ENCODE peak calls at places on chromosomes 6 and 20, in ten cellular contexts. W is neural progenitor cell; E is hepatocyte; F is HCT116; T is upper lobe of right lung; H is dorsolateral prefrontal cortex; Z is brain microvascular endothelial cell; X is RWPE2; Y is naive thymus-derived CD4-positive, alpha-beta T cell; L is CD4-positive, CD25-positive, alpha-beta regulatory T cell. V is an unnamed sample.

GRCh38 chr6:142443102-142443501 is 141.3 kb downstream of the ADGRG6 start:
- DNase-seq in L (no peak), H (no peak), Y (no peak), W (no peak), F (no peak), X (no peak), T (no peak), Z (no peak), E (no peak), V (no peak)

GRCh38 chr20:24676978-24677370 is 207.5 kb downstream of the SYNDIG1 start:
- DNase-seq in X (peak), H (no peak), W (no peak), F (no peak), Z (no peak), L (no peak), T (peak), Y (no peak), E (no peak), V (no peak)

GRCh38 chr20:61933951-61934715 is 131.5 kb downstream of the TAF4 start:
- DNase-seq in H (no peak), Y (no peak), X (peak), T (peak), Z (no peak), L (no peak), E (no peak), F (no peak), W (peak), V (no peak)

GRCh38 chr6:141956046-141956761 is 176.5 kb upstream of the GJE1 start:
- DNase-seq in E (peak), H (peak), Z (peak), W (no peak), X (no peak), F (no peak), Y (no peak), T (no peak), L (no peak), V (peak)

GRCh38 chr20:25197173-25197869 is 1.8 kb downstream of the ENTPD6 start:
- DNase-seq in Z (no peak), W (no peak), H (no peak), T (no peak), Y (peak), X (no peak), L (peak), F (no peak), E (no peak), V (peak)

GRCh38 chr20:33793011-33793931 is 17.9 kb upstream of the CHMP4B start:
- DNase-seq in L (peak), E (no peak), T (no peak), X (no peak), F (no peak), W (no peak), H (no peak), Y (no peak), Z (no peak), V (peak)

GRCh38 chr6:119614138-119614537 is 264.6 kb upstream of the MAN1A1 start:
- DNase-seq in W (no peak), X (no peak), Y (no peak), L (no peak), T (no peak), Z (no peak), H (no peak), F (no peak), E (no peak), V (no peak)

GRCh38 chr20:54011352-54011751 is 59.0 kb downstream of the BCAS1 start:
- DNase-seq in E (no peak), L (no peak), Y (no peak), T (no peak), W (no peak), F (no peak), H (no peak), Z (no peak), X (no peak), V (no peak)

GRCh38 chr6:82040405-82041221 is 206.9 kb downstream of the IBTK start:
- DNase-seq in T (no peak), E (peak), W (peak), H (peak), Y (no peak), L (peak), Z (peak), X (no peak), F (peak), V (peak)

GRCh38 chr20:53922901-53923314 is 147.5 kb downstream of the BCAS1 start:
- DNase-seq in Y (no peak), X (no peak), E (no peak), H (no peak), Z (no peak), W (no peak), L (no peak), T (no peak), F (no peak), V (no peak)

GRCh38 chr6:46302816-46303215 is 132.0 kb upstream of the ENPP5 start:
- DNase-seq in X (no peak), W (no peak), L (no peak), Y (no peak), T (no peak), Z (no peak), E (no peak), F (no peak), H (no peak), V (no peak)

GRCh38 chr20:1086273-1087213 is 31.9 kb upstream of the PSMF1 start:
- DNase-seq in F (no peak), W (peak), H (no peak), E (no peak), Y (no peak), L (no peak), T (no peak), X (no peak), Z (no peak), V (no peak)

GRCh38 chr20:25018425-25018824 is 25.9 kb upstream of the APMAP start:
- DNase-seq in F (no peak), Y (no peak), T (peak), Z (no peak), H (no peak), X (peak), W (no peak), L (no peak), E (no peak), V (no peak)

GRCh38 chr6:6771224-6771915 is 182.8 kb downstream of the LY86 start:
- DNase-seq in W (no peak), X (no peak), H (no peak), Z (no peak), F (no peak), L (no peak), E (no peak), Y (no peak), T (no peak), V (peak)

GRCh38 chr6:42276008-42276890 is 58.6 kb upstream of the MRPS10 start:
- DNase-seq in X (no peak), T (no peak), F (no peak), Z (peak), Y (no peak), H (no peak), L (no peak), W (no peak), E (peak), V (no peak)

GRCh38 chr6:26158581-26159416 is 71.6 kb downstream of the HFE start:
- DNase-seq in T (peak), X (no peak), W (no peak), F (no peak), Z (peak), E (peak), H (peak), L (peak), Y (peak), V (peak)

GRCh38 chr6:80523531-80523970 is 417.1 kb downstream of the BCKDHB start:
- DNase-seq in E (peak), W (peak), Z (no peak), T (no peak), Y (no peak), L (no peak), F (no peak), X (no peak), H (no peak), V (no peak)

GRCh38 chr6:26358511-26358981 is 6.5 kb upstream of the BTN3A2 start:
- DNase-seq in E (no peak), W (no peak), X (no peak), F (no peak), Z (no peak), T (no peak), H (no peak), Y (no peak), L (peak), V (no peak)

DNA sequence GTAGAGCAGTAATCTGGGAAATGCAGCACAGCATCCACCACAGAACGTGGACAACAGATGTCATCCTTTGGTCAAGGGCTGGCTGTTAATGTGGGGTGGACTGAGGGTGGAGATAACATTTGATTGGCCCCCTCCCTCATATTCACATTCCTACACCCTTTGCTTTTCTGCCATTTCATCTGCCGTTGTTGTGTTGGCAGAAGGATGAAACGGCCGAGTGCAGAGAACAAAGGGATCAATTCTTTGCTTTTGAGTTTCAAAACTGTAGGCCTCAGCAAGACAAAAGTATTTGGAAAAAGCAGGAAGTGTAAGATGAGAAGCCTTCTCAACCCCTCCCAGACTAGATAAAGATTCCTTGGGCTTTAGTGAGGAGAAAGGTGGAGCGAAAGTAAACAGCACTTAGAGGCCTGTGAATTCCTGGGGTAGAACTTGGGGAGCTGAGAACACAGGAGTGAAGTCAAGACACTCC is 74.2 kb upstream of the PHIP start:
- DNase-seq in Z (no peak), E (peak), T (no peak), X (no peak), F (no peak), L (no peak), W (peak), Y (no peak), H (no peak), V (peak)
- H3K4me3 ChIP-seq in Z (no peak), E (no peak), T (no peak), X (no peak), F (no peak), L (no peak), W (no peak), Y (no peak), H (no peak), V (no peak)

DNA sequence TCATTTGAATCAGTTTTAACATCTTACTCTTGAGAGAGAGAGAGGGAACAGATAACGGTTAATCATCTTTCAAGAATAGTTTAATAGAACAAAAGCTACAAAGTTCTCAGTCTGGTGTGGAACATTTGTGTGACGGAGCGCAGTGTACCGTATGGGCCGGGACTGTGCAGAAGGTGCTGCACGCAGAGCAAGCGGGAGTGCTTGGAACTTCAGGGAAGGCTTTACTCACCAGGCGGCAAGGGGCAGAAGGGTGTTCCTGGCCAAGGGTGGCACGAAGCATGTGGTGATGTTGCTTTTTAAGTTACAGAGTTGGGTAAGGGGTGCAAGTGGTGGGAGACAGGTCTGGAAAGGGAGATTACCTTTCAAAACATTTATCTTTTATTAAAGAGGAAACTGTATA is 95.7 kb downstream of the TULP4 start:
- DNase-seq in T (no peak), W (no peak), Z (no peak), L (no peak), H (no peak), Y (no peak), F (no peak), E (no peak), X (no peak), V (no peak)
- H3K4me3 ChIP-seq in T (no peak), W (no peak), Z (no peak), L (no peak), H (no peak), Y (no peak), F (no peak), E (no peak), X (no peak), V (no peak)

GRCh38 chr6:32519910-32520258 is 10.2 kb downstream of the HLA-DRB5 start:
- DNase-seq in H (no peak), X (no peak), L (no peak), Z (no peak), W (no peak), T (no peak), F (no peak), Y (no peak), E (no peak), V (no peak)
- H3K4me3 ChIP-seq in H (no peak), X (no peak), L (no peak), Z (no peak), W (no peak), T (no peak), F (no peak), Y (no peak), E (no peak), V (no peak)

GRCh38 chr6:129575378-129576118 is 134.4 kb downstream of the ARHGAP18 start:
- DNase-seq in F (peak), L (no peak), E (peak), X (no peak), H (no peak), Y (peak), T (no peak), Z (peak), W (peak), V (peak)
- H3K4me3 ChIP-seq in F (no peak), L (peak), E (no peak), X (no peak), H (peak), Y (no peak), T (peak), Z (no peak), W (no peak), V (peak)

DNA sequence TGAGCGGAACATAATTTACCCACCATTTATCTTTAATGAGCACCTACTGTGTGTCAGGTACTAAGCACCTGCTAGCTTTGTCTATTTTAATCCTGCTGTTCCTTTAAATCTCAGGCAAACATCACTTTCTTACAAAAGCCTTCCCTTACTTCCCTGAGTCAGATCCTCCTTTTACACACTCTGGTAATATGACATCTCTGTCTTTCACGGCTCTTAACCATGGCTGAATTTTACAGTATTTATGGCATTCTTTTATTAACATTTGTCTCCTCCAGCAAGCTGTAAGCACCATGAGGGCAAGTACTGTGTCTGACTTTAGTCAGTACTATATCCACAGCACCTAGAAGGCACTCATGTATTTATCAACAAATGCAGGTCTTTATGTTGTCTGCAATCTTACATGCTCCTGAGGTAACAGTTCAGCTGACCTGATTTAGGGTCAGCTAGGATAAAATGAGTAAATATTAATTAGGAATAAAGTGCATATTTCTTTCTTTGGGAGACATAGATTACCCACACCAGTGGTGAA is 33.7 kb upstream of the HBS1L start:
- DNase-seq in H (no peak), W (no peak), Z (no peak), F (no peak), X (no peak), Y (no peak), E (no peak), T (no peak), L (peak), V (no peak)
- H3K4me3 ChIP-seq in H (no peak), W (no peak), Z (no peak), F (no peak), X (no peak), Y (peak), E (no peak), T (no peak), L (peak), V (no peak)

DNA sequence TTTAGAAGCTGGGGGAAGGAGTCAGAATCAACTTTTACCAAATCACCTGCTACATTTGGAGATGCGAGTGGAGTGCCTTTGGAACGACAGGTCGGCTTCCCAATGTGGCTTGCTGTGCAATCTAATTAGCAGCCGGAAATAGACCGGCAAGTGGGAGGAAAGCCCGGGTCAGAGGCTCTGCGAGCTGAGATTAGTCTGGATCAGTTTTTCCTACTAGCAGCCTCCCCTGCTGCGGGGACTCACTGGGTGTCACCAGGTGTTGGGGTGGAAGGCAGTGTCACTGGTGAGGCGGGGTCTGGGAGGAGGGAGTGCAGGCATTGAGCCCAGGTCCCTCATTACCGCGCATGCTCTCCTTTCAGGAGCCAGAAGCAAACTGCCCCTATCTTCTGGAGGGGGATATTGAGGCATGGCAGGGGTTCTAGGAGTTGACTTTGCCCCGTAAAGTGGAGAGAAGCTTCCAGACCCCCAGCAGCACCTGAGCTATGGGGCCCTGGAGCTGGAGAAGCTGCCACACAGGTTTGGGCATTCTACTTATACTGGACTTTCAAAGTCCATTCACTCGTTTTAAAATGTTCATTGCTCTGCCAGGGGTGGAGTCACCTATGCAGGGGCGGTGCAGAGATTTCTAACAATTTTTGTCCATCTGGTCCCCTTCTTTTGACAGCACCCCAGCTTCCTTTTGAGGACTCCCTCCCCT is 11.1 kb downstream of the SULF2 start:
- DNase-seq in E (peak), H (no peak), T (no peak), F (no peak), Z (no peak), L (no peak), Y (no peak), X (no peak), W (peak), V (no peak)
- H3K4me3 ChIP-seq in E (no peak), H (no peak), T (no peak), F (no peak), Z (no peak), L (no peak), Y (no peak), X (no peak), W (no peak), V (no peak)

DNA sequence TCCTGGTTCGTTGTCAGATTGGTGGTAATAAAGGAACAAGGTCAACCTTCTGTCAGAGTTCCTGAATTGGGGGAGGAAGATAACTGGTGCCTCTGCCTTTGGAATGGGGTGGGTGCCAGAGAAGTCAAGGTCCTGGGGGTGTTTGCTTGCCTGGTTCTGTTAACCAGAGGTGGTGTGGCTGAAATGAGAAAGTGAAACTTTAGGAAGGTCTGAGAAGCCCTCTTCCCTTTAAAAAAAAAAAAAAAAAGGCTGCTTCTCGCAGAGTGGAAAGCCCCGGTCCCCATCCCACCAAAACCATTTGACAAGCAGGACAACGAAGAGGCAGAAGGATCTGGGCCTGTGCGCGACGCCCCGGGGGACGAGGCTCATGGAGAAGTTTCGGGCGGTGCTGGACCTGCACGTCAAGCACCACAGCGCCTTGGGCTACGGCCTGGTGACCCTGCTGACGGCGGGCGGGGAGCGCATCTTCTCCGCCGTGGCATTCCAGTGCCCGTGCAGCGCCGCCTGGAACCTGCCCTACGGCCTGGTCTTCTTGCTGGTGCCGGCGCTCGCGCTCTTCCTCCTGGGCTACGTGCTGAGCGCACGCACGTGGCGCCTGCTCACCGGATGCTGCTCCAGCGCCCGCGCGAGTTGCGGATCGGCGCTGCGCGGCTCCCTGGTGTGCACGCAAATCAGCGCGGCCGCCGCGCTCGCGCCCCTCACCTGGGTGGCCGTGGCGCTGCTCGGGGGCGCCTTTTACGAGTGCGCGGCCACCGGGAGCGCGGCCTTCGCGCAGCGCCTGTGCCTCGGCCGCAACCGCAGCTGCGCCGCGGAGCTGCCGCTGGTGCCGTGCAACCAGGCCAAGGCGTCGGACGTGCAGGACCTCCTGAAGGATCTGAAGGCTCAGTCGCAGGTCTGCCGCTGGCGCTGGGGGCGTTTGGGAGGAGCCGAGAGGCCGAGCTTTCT is 660 bp downstream of the CALHM6 start:
- DNase-seq in F (no peak), Y (peak), Z (no peak), T (peak), E (peak), X (no peak), L (peak), W (peak), H (no peak), V (no peak)
- H3K4me3 ChIP-seq in F (no peak), Y (peak), Z (peak), T (peak), E (peak), X (peak), L (peak), W (peak), H (peak), V (no peak)

V was measured in PC-3.